ENCODE peak calls at places on chromosomes 6 and 20, in five cellular contexts. J is NCI-H82, P is cardiac septum, N is naive B cell, Y is HEK293T. Z is an unnamed sample.

GRCh38 chr6:87436435-87436834 is 28.7 kb downstream of the CFAP206 start:
- DNase-seq in J (no peak), P (no peak), N (peak), Y (peak), Z (peak)

GRCh38 chr6:146041282-146041681 is 12.4 kb downstream of the GRM1 start:
- DNase-seq in J (peak), P (no peak), N (no peak), Y (peak), Z (peak)

GRCh38 chr20:38961530-38962043 is 557 bp upstream of the DHX35 start:
- DNase-seq in J (peak), P (no peak), N (no peak), Y (no peak), Z (peak)

GRCh38 chr20:17648782-17649730 is 33.0 kb downstream of the RRBP1 start:
- DNase-seq in J (peak), P (peak), N (peak), Y (peak), Z (no peak)

GRCh38 chr6:141653590-141653989 is 479.1 kb upstream of the GJE1 start:
- DNase-seq in J (peak), P (no peak), N (no peak), Y (no peak), Z (no peak)

GRCh38 chr20:48826064-48826463 is 1.7 kb downstream of the PREX1 start:
- DNase-seq in J (peak), P (no peak), N (no peak), Y (no peak), Z (no peak)

GRCh38 chr6:15299430-15300131 is 53.7 kb downstream of the JARID2 start:
- DNase-seq in J (no peak), P (peak), N (peak), Y (no peak), Z (peak)

GRCh38 chr6:144434308-144434990 is 149.3 kb downstream of the UTRN start:
- DNase-seq in J (no peak), P (no peak), N (no peak), Y (no peak), Z (no peak)

GRCh38 chr20:63980317-63980805 is 571 bp upstream of the PRPF6 start:
- DNase-seq in J (no peak), P (no peak), N (no peak), Y (no peak), Z (no peak)

GRCh38 chr6:149915970-149916865 is 6.7 kb downstream of the RAET1G start:
- DNase-seq in J (no peak), P (peak), N (no peak), Y (no peak), Z (no peak)

GRCh38 chr20:37521091-37521771 is at the start of gene NNAT:
- DNase-seq in J (no peak), P (no peak), N (no peak), Y (no peak), Z (no peak)

GRCh38 chr6:16809753-16810358 is 48.6 kb upstream of the ATXN1 start:
- DNase-seq in J (no peak), P (no peak), N (no peak), Y (no peak), Z (no peak)

GRCh38 chr20:51818479-51819008 is 16.2 kb upstream of the SALL4 start:
- DNase-seq in J (no peak), P (no peak), N (no peak), Y (no peak), Z (no peak)

GRCh38 chr20:34570859-34571306 is 12.4 kb downstream of the MAP1LC3A start:
- DNase-seq in J (no peak), P (peak), N (no peak), Y (no peak), Z (no peak)

GRCh38 chr20:58175836-58176235 is 52.6 kb downstream of the ANKRD60 start:
- DNase-seq in J (no peak), P (no peak), N (no peak), Y (no peak), Z (no peak)

GRCh38 chr6:112150363-112150762 is 63.0 kb downstream of the FAM229B start:
- DNase-seq in J (peak), P (no peak), N (no peak), Y (no peak), Z (no peak)

GRCh38 chr6:75285156-75285639 is 606 bp upstream of the TMEM30A start:
- DNase-seq in J (no peak), P (no peak), N (no peak), Y (no peak), Z (no peak)

GRCh38 chr20:33674294-33675126 is at the start of gene NECAB3:
- DNase-seq in J (peak), P (peak), N (peak), Y (peak), Z (peak)

GRCh38 chr6:958531-958930 is 265.6 kb upstream of the EXOC2 start:
- DNase-seq in J (peak), P (no peak), N (no peak), Y (no peak), Z (no peak)

GRCh38 chr20:4156411-4156810 is 141.1 kb upstream of the RNF24 start:
- DNase-seq in J (no peak), P (no peak), N (no peak), Y (no peak), Z (no peak)

GRCh38 chr6:43912598-43913387 is 142.8 kb downstream of the VEGFA start:
- DNase-seq in J (no peak), P (no peak), N (no peak), Y (no peak), Z (no peak)